ENCODE peak calls at places on chromosomes 3 and 15, in six cellular contexts. I, M, H, U, B and W are unnamed samples.
A peak's percentile ranks its signal among the peaks of the same experiment; 100 is the strongest.

GRCh38 chr3:47163023-47163989 is 607 bp downstream of the SETD2 start:
- DNase-seq in H (peak; percentile 48), U (peak; percentile 80), B (peak; percentile 46), M (peak; percentile 41), I (no peak), W (peak; percentile 70)

GRCh38 chr15:51224428-51224827 is 114.0 kb downstream of the CYP19A1 start:
- DNase-seq in B (no peak), H (no peak), I (no peak), M (no peak), U (no peak), W (no peak)

GRCh38 chr15:26048669-26049068 is 185.5 kb upstream of the ATP10A start:
- DNase-seq in B (no peak), H (no peak), I (no peak), M (no peak), U (no peak), W (no peak)

GRCh38 chr3:193207290-193207689 is 33.7 kb upstream of the PLAAT1 start:
- DNase-seq in M (no peak), I (no peak), H (no peak), B (no peak), U (no peak), W (no peak)

GRCh38 chr3:13149331-13150203 is 76.3 kb upstream of the IQSEC1 start:
- DNase-seq in U (no peak), H (no peak), M (no peak), B (peak; percentile 4), I (no peak), W (peak; percentile 50)

GRCh38 chr3:20225769-20226168 is 39.8 kb upstream of the SGO1 start:
- DNase-seq in M (no peak), B (no peak), U (peak; percentile 28), H (no peak), I (no peak), W (no peak)

GRCh38 chr3:77655421-77655820 is 615.5 kb downstream of the ROBO2 start:
- DNase-seq in U (no peak), I (no peak), H (no peak), B (no peak), M (no peak), W (no peak)

GRCh38 chr3:123446210-123446609 is 2.7 kb downstream of the ADCY5 start:
- DNase-seq in B (no peak), I (no peak), M (no peak), U (no peak), H (no peak), W (no peak)

GRCh38 chr3:38707730-38708129 is 58.2 kb upstream of the SCN5A start:
- DNase-seq in M (no peak), U (no peak), B (no peak), I (no peak), H (no peak), W (no peak)

GRCh38 chr3:32177702-32178198 is 60.7 kb upstream of the CMTM8 start:
- DNase-seq in M (no peak), I (peak; percentile 80), U (peak; percentile 49), H (peak; percentile 77), B (peak; percentile 67), W (no peak)

GRCh38 chr15:32636908-32637567 is 4.5 kb upstream of the SCG5 start:
- DNase-seq in I (no peak), U (no peak), M (no peak), B (no peak), H (no peak), W (no peak)

GRCh38 chr15:101323793-101324505 is 28.9 kb upstream of the SNRPA1 start:
- DNase-seq in H (no peak), M (no peak), B (no peak), I (no peak), U (no peak), W (no peak)

GRCh38 chr3:8445861-8446260 is 55.8 kb upstream of the LMCD1 start:
- DNase-seq in H (no peak), M (no peak), I (no peak), B (no peak), U (no peak), W (no peak)

GRCh38 chr15:77544162-77544561 is 88.5 kb downstream of the LINGO1 start:
- DNase-seq in H (no peak), M (no peak), U (no peak), I (no peak), B (no peak), W (peak; percentile 52)

GRCh38 chr3:105040026-105040622 is 326.6 kb upstream of the ALCAM start:
- DNase-seq in M (no peak), B (no peak), U (peak; percentile 10), I (no peak), H (no peak), W (no peak)

GRCh38 chr3:23987376-23987775 is 42.3 kb downstream of the NR1D2 start:
- DNase-seq in H (no peak), B (no peak), U (no peak), I (no peak), M (no peak), W (no peak)

GRCh38 chr15:93317772-93318171 is 228.8 kb upstream of the RGMA start:
- DNase-seq in H (no peak), I (no peak), M (no peak), B (no peak), U (no peak), W (no peak)

GRCh38 chr3:62260655-62261054 is 112.7 kb downstream of the FEZF2 start:
- DNase-seq in I (no peak), U (peak; percentile 16), H (no peak), B (no peak), M (no peak), W (no peak)

GRCh38 chr3:13452490-13453335 is 27.4 kb upstream of the HDAC11 start:
- DNase-seq in U (peak; percentile 59), M (peak; percentile 13), I (peak; percentile 58), H (no peak), B (peak; percentile 24), W (no peak)

GRCh38 chr3:72982653-72983366 is 13.8 kb upstream of the PPP4R2 start:
- DNase-seq in I (no peak), H (no peak), M (no peak), U (no peak), B (no peak), W (no peak)

GRCh38 chr3:20346369-20346768 is 160.4 kb upstream of the SGO1 start:
- DNase-seq in U (no peak), B (no peak), H (no peak), M (no peak), I (no peak), W (no peak)

GRCh38 chr3:27639271-27639670 is 82.9 kb downstream of the EOMES start:
- DNase-seq in B (no peak), U (no peak), H (no peak), M (no peak), I (no peak), W (no peak)

GRCh38 chr3:127423856-127424765 is 136.3 kb upstream of the PRR20G start:
- DNase-seq in H (no peak), I (no peak), B (no peak), U (no peak), M (no peak), W (peak; percentile 52)

GRCh38 chr3:32998631-32999451 is 47.4 kb downstream of the CCR4 start:
- DNase-seq in I (no peak), H (no peak), U (no peak), B (no peak), M (no peak), W (no peak)

GRCh38 chr15:66855039-66855438 is 153.0 kb downstream of the SMAD6 start:
- DNase-seq in U (no peak), H (no peak), B (no peak), M (no peak), I (no peak), W (no peak)

GRCh38 chr15:28921925-28922711 is 36.3 kb downstream of the APBA2 start:
- DNase-seq in I (no peak), M (no peak), U (no peak), B (no peak), H (no peak), W (peak; percentile 55)

GRCh38 chr3:151439652-151440125 is 21.2 kb downstream of the IGSF10 start:
- DNase-seq in B (no peak), M (no peak), I (peak; percentile 45), U (peak; percentile 50), H (no peak), W (no peak)

GRCh38 chr15:60589728-60590127 is 110.8 kb upstream of the ICE2 start:
- DNase-seq in U (no peak), I (no peak), H (no peak), B (no peak), M (no peak), W (no peak)

GRCh38 chr15:39961051-39961450 is 27.1 kb downstream of the EIF2AK4 start:
- DNase-seq in M (no peak), H (no peak), I (no peak), B (no peak), U (no peak), W (no peak)

GRCh38 chr15:73375755-73376305 is 7.1 kb upstream of the HCN4 start:
- DNase-seq in U (peak; percentile 71), M (no peak), I (no peak), H (no peak), B (no peak), W (no peak)

GRCh38 chr15:73371812-73372211 is 3.1 kb upstream of the HCN4 start:
- DNase-seq in M (no peak), U (no peak), B (no peak), H (no peak), I (no peak), W (no peak)

GRCh38 chr15:73373221-73373620 is 4.5 kb upstream of the HCN4 start:
- DNase-seq in U (no peak), M (no peak), I (no peak), B (no peak), H (no peak), W (no peak)

GRCh38 chr15:73375012-73375411 is 6.3 kb upstream of the HCN4 start:
- DNase-seq in U (no peak), H (no peak), M (no peak), B (no peak), I (no peak), W (no peak)

DNA sequence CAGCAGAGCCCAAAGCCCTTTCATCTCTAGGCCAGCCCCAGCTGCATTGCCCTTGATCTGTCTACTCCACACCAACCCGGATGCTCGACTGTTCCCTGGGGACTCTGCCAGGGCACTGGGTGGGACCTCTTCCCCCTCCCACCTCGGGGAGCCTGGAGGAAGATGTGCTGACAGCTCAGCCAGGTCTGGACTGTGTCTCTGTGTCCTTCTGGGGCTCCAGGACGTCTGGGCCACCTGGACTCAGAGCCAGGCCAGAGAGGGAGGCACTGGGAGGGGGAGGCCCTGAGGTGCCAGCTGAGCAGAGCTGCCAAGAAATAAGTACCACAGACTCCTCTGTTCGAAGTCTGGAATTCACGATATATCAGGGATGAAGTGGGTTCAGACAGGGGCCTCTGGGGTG is 5.8 kb upstream of the HCN4 start:
- DNase-seq in H (no peak), B (no peak), I (no peak), M (no peak), U (peak; percentile 70), W (no peak)
- TF ChIP-seq EP300 in H (no peak), B (no peak), I (no peak), M (no peak), U (peak; percentile 77), W (no peak)

GRCh38 chr3:128455116-128455515 is 11.6 kb downstream of the DNAJB8 start:
- DNase-seq in I (no peak), U (no peak), H (no peak), M (no peak), B (no peak), W (no peak)
- H3K27me3 ChIP-seq in I (no peaks in the 10 kb centered on the region), U (peaks cover 5% of the 10 kb centered on the region), H (no peaks in the 10 kb centered on the region), M (no peaks in the 10 kb centered on the region), B (peaks cover 21% of the 10 kb centered on the region), W (no peaks in the 10 kb centered on the region)

GRCh38 chr15:90441011-90441410 is 53.0 kb downstream of the IQGAP1 start:
- DNase-seq in H (no peak), I (no peak), B (no peak), U (no peak), M (no peak), W (no peak)
- TF ChIP-seq EP300 in H (no peak), I (no peak), B (no peak), U (no peak), M (no peak), W (no peak)

GRCh38 chr3:148827585-148827984 is at the start of gene CPB1:
- DNase-seq in H (no peak), B (no peak), I (no peak), M (no peak), U (no peak), W (no peak)
- H3K27me3 ChIP-seq in H (no peaks in the 10 kb centered on the region), B (no peaks in the 10 kb centered on the region), I (no peaks in the 10 kb centered on the region), M (no peaks in the 10 kb centered on the region), U (no peaks in the 10 kb centered on the region), W (no peaks in the 10 kb centered on the region)